ENCODE peak calls at places on chromosomes 16 and 17, in four cellular contexts. E is HCT116, F is K562, L is HepG2. A is an unnamed sample.

GRCh38 chr17:38893612-38894011 is 23.8 kb downstream of the LASP1 start:
- DNase-seq in F (no peak), L (no peak), E (no peak), A (no peak)

GRCh38 chr17:17692353-17693252 is 11.3 kb downstream of the RAI1 start:
- DNase-seq in F (no peak), L (peak; percentile 52), E (no peak), A (no peak)

GRCh38 chr16:84600343-84601229 is 17.3 kb downstream of the COTL1 start:
- DNase-seq in E (no peak), L (no peak), F (no peak), A (no peak)

GRCh38 chr17:57986841-57987581 is 1.0 kb downstream of the VEZF1 start:
- DNase-seq in L (peak; percentile 89), F (peak; percentile 28), E (no peak), A (no peak)

GRCh38 chr17:7843536-7844291 is 9.7 kb downstream of the KDM6B start:
- DNase-seq in E (no peak), F (peak; percentile 68), L (peak; percentile 85), A (no peak)

GRCh38 chr16:26806641-26807040 is 260.1 kb upstream of the C16orf82 start:
- DNase-seq in F (no peak), E (no peak), L (no peak), A (no peak)

GRCh38 chr17:82887255-82888164 is 47.7 kb upstream of the ZNF750 start:
- DNase-seq in E (no peak), F (no peak), L (peak; percentile 83), A (no peak)

GRCh38 chr17:67138392-67138791 is 94.0 kb downstream of the CACNG1 start:
- DNase-seq in F (no peak), E (no peak), L (peak; percentile 7), A (no peak)

GRCh38 chr16:73116576-73116975 is 68.6 kb upstream of the ZFHX3 start:
- DNase-seq in F (no peak), E (no peak), L (no peak), A (no peak)

GRCh38 chr17:58335061-58335731 is 6.6 kb upstream of the TSPOAP1 start:
- DNase-seq in E (no peak), L (no peak), F (no peak), A (no peak)

GRCh38 chr16:46971271-46971670 is 2.2 kb downstream of the DNAJA2 start:
- DNase-seq in E (no peak), L (no peak), F (no peak), A (no peak)

GRCh38 chr16:62033065-62033464 is 3.2 kb downstream of the CDH8 start:
- DNase-seq in F (no peak), L (no peak), E (no peak), A (no peak)

GRCh38 chr16:23784811-23785447 is 30.1 kb downstream of the CHP2 start:
- DNase-seq in L (no peak), F (peak; percentile 73), E (no peak), A (no peak)

GRCh38 chr16:5446623-5447240 is 349.1 kb upstream of the EEF2KMT start:
- DNase-seq in F (no peak), E (no peak), L (no peak), A (no peak)

GRCh38 chr17:10547351-10547750 is 2.1 kb downstream of the MYH2 start:
- DNase-seq in E (no peak), F (no peak), L (no peak), A (peak; percentile 5)

GRCh38 chr16:70614208-70614951 is 32.0 kb upstream of the IL34 start:
- DNase-seq in E (no peak), F (no peak), L (no peak), A (no peak)

GRCh38 chr17:79956853-79957252 is 78.8 kb downstream of the TBC1D16 start:
- DNase-seq in E (no peak), L (no peak), F (no peak), A (no peak)

GRCh38 chr17:79955961-79956735 is 79.5 kb downstream of the TBC1D16 start:
- DNase-seq in E (no peak), L (no peak), F (no peak), A (no peak)

GRCh38 chr17:79965806-79966205 is 69.9 kb downstream of the TBC1D16 start:
- DNase-seq in F (no peak), E (no peak), L (no peak), A (no peak)

GRCh38 chr17:79959042-79959441 is 76.6 kb downstream of the TBC1D16 start:
- DNase-seq in E (no peak), L (no peak), F (no peak), A (no peak)

DNA sequence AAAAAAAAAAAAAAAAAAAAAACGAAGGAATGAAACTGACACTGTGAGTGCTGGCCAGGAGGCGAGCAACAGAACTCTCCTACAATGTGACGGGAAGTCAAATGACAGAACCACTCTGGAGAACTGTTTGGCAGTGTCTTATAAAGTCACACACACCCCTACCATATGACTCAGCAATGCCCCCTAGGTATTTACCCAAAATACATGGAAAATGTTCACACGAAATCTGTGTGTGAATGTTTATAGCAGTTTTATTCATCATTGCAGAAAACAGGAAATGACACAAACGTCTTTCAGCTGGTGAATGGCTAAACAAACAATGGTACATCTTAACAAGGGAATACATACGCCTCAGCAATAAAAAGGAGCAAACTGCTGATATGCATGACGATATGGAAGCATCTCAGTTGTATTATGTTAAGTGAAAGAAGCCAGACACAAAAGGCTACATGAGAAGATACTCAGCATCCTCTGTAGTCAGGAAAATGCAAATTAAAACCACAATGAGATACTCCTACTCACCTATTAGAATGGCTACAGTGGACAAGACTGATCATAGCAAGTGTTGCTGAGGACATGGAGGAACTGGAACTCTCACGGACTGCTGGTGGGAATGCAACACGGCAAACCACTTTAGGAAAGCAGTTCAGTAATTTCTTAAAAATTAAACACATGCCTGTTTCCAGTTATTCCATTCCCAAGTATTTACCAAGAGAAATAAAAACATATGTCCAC is 74.7 kb downstream of the TBC1D16 start:
- DNase-seq in E (no peak), L (no peak), F (no peak), A (peak; percentile 76)
- TF ChIP-seq POLR2AphosphoS5 in E (no peak), L (no peak), F (no peak), A (no peak)

DNA sequence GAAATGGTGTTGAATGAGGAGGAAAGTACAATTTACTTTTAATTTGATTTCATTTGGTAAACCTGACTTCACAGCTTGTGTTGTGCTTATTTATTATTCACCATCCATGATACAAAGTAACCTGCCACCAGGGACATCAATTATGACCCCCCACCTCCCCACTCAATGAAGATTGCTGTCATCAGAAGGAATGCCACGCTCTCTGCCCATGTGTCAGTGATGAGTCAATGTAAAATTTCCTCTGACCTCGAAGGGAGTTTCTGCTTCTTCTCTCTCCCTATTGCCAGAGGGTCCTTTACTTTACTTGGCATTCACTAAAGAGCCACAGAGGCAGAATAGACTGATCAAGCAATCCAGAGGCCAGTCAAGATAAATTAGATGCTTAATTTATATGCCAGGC is 759.7 kb downstream of the CDH11 start:
- DNase-seq in F (no peak), E (no peak), L (no peak), A (no peak)
- TF ChIP-seq TCF7L2 in F (no peak), E (no peak), L (no peak), A (no peak)

DNA sequence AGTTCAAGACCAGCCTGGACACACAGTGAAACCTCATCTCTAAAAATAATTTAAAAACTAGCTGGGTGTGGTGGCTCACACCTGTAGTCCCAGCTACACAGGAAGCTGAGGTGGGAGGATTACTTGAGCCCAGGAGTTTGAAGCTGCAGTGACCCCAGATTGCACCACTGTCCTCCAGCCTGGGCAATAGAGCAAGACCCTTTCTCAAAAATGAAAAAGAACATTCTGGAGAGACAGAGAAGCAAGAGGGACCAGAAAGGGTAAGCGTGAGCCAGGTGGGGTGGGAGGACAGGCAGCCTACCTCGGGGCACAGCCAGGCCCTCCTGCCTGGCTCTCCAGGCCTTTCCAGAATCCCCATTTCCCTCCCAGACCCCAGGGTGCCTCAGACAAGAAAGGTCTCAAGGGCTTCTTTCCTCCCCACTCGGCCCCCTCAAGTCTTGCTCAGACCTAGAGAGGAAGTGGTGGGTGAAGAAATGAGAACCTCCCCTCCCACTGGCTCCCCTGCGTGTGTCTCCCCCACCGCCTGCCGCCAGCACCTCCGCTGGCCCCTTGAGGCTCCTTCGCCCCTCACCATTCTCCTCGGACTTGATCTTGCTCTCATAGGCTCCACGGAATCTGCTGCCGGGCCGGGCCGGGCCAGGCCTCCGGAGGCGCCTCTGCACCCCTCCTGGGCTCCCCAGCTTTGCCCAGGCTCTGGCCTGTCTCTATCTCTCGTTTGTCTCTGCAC is 501 bp downstream of the C16orf54 start:
- DNase-seq in E (no peak), F (no peak), L (no peak), A (no peak)
- H3K27ac ChIP-seq in E (no peak overlapping the region), F (no peak overlapping the region), L (no peak overlapping the region), A (no peak overlapping the region)

DNA sequence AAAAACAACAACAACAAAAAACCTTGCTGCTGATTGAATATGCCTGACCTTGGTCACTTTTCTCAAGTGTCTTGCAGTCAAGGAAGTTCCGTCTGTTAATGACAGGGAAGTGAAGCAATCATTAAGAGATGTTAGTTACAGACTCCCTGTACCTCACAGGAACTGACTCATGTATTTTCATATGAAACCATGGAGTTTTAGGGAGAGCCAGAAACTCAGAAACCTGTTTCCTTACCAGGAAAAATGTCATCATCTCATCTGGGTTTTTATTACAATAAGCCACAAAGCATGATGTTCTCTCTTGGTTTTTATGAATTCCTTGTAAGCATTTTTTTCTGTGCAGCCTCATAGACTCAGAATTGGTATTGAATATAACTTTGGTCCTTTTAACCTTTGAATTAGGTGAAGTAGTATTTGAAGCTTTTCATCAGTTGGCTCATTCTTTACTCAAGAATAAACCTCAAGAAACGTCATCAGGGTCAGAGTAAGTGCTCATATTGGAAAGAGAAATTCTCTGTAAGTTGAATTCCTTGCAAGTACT is 10.3 kb downstream of the LYRM1 start:
- DNase-seq in F (no peak), L (no peak), E (peak; percentile 75), A (no peak)
- TF ChIP-seq POLR2AphosphoS5 in F (no peak), L (no peak), E (peak; percentile 56), A (no peak)